ENCODE peak calls at places on chromosomes 6 and 20, in four cellular contexts. One of them, this sample, is unnamed.

GRCh38 chr6:46751658-46752057 is 4.9 kb downstream of the ANKRD66 start:
- DNase-seq in trophoblast cell: no peak
- DNase-seq in H9: no peak
- DNase-seq in IMR-90: no peak
- DNase-seq in this sample: no peak

GRCh38 chr6:91895592-91895991 is 1308.7 kb upstream of the MAP3K7 start:
- DNase-seq in H9: no peak
- DNase-seq in IMR-90: no peak
- DNase-seq in trophoblast cell: no peak
- DNase-seq in this sample: peak

GRCh38 chr6:14786008-14786407 is 459.9 kb upstream of the JARID2 start:
- DNase-seq in IMR-90: no peak
- DNase-seq in H9: no peak
- DNase-seq in trophoblast cell: no peak
- DNase-seq in this sample: no peak

GRCh38 chr6:141925001-141925400 is 207.7 kb upstream of the GJE1 start:
- DNase-seq in IMR-90: peak
- DNase-seq in H9: no peak
- DNase-seq in trophoblast cell: no peak
- DNase-seq in this sample: peak

GRCh38 chr6:52582446-52582845 is 5.6 kb upstream of the TRAM2 start:
- DNase-seq in trophoblast cell: peak
- DNase-seq in IMR-90: no peak
- DNase-seq in H9: no peak
- DNase-seq in this sample: no peak

GRCh38 chr20:54995021-54995420 is 519.6 kb downstream of the DOK5 start:
- DNase-seq in IMR-90: no peak
- DNase-seq in trophoblast cell: no peak
- DNase-seq in H9: peak
- DNase-seq in this sample: no peak

GRCh38 chr6:40727272-40727671 is 140.1 kb upstream of the LRFN2 start:
- DNase-seq in trophoblast cell: no peak
- DNase-seq in IMR-90: no peak
- DNase-seq in H9: peak
- DNase-seq in this sample: no peak

GRCh38 chr20:35432430-35432735 is 5.6 kb downstream of the GDF5 start:
- DNase-seq in H9: no peak
- DNase-seq in IMR-90: no peak
- DNase-seq in trophoblast cell: no peak
- DNase-seq in this sample: no peak

GRCh38 chr6:158853072-158853871 is 34.1 kb upstream of the EZR start:
- DNase-seq in IMR-90: peak
- DNase-seq in H9: peak
- DNase-seq in trophoblast cell: peak
- DNase-seq in this sample: peak

GRCh38 chr6:138499303-138499991 is at the start of gene NHSL1:
- DNase-seq in trophoblast cell: no peak
- DNase-seq in H9: no peak
- DNase-seq in IMR-90: peak
- DNase-seq in this sample: peak

GRCh38 chr6:35731414-35731735 is 5.5 kb upstream of the ARMC12 start:
- DNase-seq in trophoblast cell: peak
- DNase-seq in IMR-90: peak
- DNase-seq in H9: peak
- DNase-seq in this sample: peak

GRCh38 chr6:157831424-157832249 is 8.6 kb downstream of the SNX9 start:
- DNase-seq in H9: peak
- DNase-seq in IMR-90: no peak
- DNase-seq in trophoblast cell: no peak
- DNase-seq in this sample: no peak

GRCh38 chr6:89797317-89797716 is 22.3 kb downstream of the MDN1 start:
- DNase-seq in H9: no peak
- DNase-seq in IMR-90: peak
- DNase-seq in trophoblast cell: no peak
- DNase-seq in this sample: no peak

GRCh38 chr6:89834884-89835792 is 5.5 kb downstream of the CASP8AP2 start:
- DNase-seq in H9: no peak
- DNase-seq in IMR-90: peak
- DNase-seq in trophoblast cell: peak
- DNase-seq in this sample: no peak

GRCh38 chr20:49668181-49668877 is 45.3 kb downstream of the B4GALT5 start:
- DNase-seq in H9: no peak
- DNase-seq in IMR-90: no peak
- DNase-seq in trophoblast cell: no peak
- DNase-seq in this sample: no peak

GRCh38 chr6:149864578-149865535 is 698 bp upstream of the LRP11 start:
- DNase-seq in IMR-90: peak
- DNase-seq in trophoblast cell: peak
- DNase-seq in H9: no peak
- DNase-seq in this sample: peak

GRCh38 chr6:149863846-149864577 is at the start of gene LRP11:
- DNase-seq in trophoblast cell: peak
- DNase-seq in H9: peak
- DNase-seq in IMR-90: peak
- DNase-seq in this sample: peak

GRCh38 chr6:149862901-149863595 is 1.1 kb downstream of the LRP11 start:
- DNase-seq in H9: peak
- DNase-seq in trophoblast cell: peak
- DNase-seq in IMR-90: peak
- DNase-seq in this sample: peak

GRCh38 chr6:149861603-149862423 is 2.3 kb downstream of the LRP11 start:
- DNase-seq in trophoblast cell: no peak
- DNase-seq in H9: no peak
- DNase-seq in IMR-90: peak
- DNase-seq in this sample: peak

GRCh38 chr6:149863596-149863845 is 638 bp downstream of the LRP11 start:
- DNase-seq in H9: no peak
- DNase-seq in IMR-90: no peak
- DNase-seq in trophoblast cell: no peak
- DNase-seq in this sample: no peak
- H3K14ac ChIP-seq in H9: peak
- H3K14ac ChIP-seq in IMR-90: peak
- H3K14ac ChIP-seq in trophoblast cell: no peak
- H3K14ac ChIP-seq in this sample: peak

GRCh38 chr20:33992145-33992922 is 1.4 kb upstream of the RALY start:
- DNase-seq in H9: no peak
- DNase-seq in IMR-90: peak
- DNase-seq in trophoblast cell: peak
- DNase-seq in this sample: no peak

GRCh38 chr20:33994624-33994913 is 858 bp downstream of the RALY start:
- DNase-seq in trophoblast cell: no peak
- DNase-seq in IMR-90: no peak
- DNase-seq in H9: no peak
- DNase-seq in this sample: no peak

GRCh38 chr20:33995053-33995816 is 1.5 kb downstream of the RALY start:
- DNase-seq in IMR-90: no peak
- DNase-seq in H9: no peak
- DNase-seq in trophoblast cell: no peak
- DNase-seq in this sample: peak

GRCh38 chr20:33992923-33993799 is 550 bp upstream of the RALY start:
- DNase-seq in IMR-90: peak
- DNase-seq in trophoblast cell: peak
- DNase-seq in H9: peak
- DNase-seq in this sample: peak

DNA sequence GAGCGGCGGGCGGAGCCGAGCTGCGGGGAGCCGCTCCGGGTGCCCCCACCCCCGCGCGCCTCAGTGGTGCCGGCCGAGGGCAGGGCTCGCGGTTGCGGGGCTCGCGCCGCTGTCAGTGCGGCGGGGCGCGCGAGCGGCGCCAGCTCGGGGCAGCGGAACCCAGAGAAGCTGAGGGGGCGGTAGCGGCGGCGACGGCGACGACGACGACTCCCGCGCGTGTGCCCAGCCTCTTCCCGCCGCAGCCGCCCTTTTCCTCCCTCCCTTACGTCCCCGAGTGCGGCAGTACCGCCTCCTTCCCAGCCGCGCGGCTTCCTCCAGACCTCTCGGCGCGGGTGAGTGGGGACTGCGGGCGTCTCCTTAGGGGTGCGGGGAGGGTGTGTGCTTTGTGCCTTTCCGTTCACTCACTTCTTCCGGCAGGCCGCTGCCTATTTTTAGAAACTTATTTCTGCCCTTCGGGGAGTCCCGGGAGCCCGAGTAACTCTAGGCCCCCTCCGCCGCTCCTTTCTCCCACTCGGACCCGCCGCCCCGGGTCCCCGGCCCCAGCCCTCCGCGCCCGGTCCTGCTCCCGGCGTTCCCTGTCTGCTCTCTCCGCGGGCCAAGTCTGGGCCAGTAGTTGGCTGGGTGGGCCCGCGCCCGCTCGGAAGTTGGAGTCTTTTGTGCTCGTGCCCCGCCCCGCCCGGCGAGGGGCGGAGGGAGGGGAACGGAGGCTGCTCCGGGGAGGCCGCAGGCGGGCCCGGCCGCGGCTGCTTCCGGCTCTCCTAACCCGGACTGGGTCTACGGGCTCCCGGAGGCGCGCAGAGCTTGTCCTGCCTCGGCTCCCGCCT is at the start of gene RALY:
- DNase-seq in H9: peak
- DNase-seq in IMR-90: peak
- DNase-seq in trophoblast cell: peak
- DNase-seq in this sample: peak
- H3K14ac ChIP-seq in H9: peak
- H3K14ac ChIP-seq in IMR-90: peak
- H3K14ac ChIP-seq in trophoblast cell: peak
- H3K14ac ChIP-seq in this sample: peak

GRCh38 chr20:23452776-23453175 is at the start of gene CST11:
- DNase-seq in H9: no peak
- DNase-seq in IMR-90: no peak
- DNase-seq in trophoblast cell: no peak
- DNase-seq in this sample: no peak
- H3K14ac ChIP-seq in H9: no peak
- H3K14ac ChIP-seq in IMR-90: no peak
- H3K14ac ChIP-seq in trophoblast cell: no peak
- H3K14ac ChIP-seq in this sample: no peak

DNA sequence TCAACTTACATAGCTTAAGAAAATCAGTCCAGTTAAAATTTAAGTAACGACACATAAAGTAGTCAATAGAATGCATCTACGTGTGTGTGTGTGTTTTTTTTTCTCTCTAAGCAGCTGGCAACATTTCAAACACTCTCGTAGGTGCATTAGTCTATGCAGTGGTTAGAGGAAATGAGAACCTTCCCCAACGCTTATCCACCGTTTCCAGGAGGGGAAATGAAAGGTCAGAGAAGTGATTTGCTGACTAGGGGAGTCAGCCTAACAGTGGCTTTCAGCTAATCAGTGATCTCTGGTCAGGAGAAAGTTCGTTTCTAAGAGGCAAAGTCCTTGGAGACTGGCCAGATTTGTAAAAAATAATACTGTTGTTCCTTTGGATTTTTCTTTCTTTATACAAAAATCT is 806.6 kb downstream of the C6orf118 start:
- DNase-seq in trophoblast cell: no peak
- DNase-seq in H9: no peak
- DNase-seq in IMR-90: no peak
- DNase-seq in this sample: no peak
- H3K14ac ChIP-seq in trophoblast cell: no peak
- H3K14ac ChIP-seq in H9: no peak
- H3K14ac ChIP-seq in IMR-90: no peak
- H3K14ac ChIP-seq in this sample: no peak

GRCh38 chr6:33894438-33894837 is 90.6 kb upstream of the MLN start:
- DNase-seq in trophoblast cell: no peak
- DNase-seq in H9: no peak
- DNase-seq in IMR-90: no peak
- DNase-seq in this sample: no peak

GRCh38 chr6:33895296-33895695 is 91.5 kb upstream of the MLN start:
- DNase-seq in IMR-90: no peak
- DNase-seq in H9: no peak
- DNase-seq in trophoblast cell: no peak
- DNase-seq in this sample: no peak

GRCh38 chr6:33897193-33897479 is 93.3 kb upstream of the MLN start:
- DNase-seq in IMR-90: no peak
- DNase-seq in H9: no peak
- DNase-seq in trophoblast cell: no peak
- DNase-seq in this sample: no peak

GRCh38 chr6:33895988-33896387 is 92.2 kb upstream of the MLN start:
- DNase-seq in IMR-90: no peak
- DNase-seq in H9: no peak
- DNase-seq in trophoblast cell: no peak
- DNase-seq in this sample: no peak

DNA sequence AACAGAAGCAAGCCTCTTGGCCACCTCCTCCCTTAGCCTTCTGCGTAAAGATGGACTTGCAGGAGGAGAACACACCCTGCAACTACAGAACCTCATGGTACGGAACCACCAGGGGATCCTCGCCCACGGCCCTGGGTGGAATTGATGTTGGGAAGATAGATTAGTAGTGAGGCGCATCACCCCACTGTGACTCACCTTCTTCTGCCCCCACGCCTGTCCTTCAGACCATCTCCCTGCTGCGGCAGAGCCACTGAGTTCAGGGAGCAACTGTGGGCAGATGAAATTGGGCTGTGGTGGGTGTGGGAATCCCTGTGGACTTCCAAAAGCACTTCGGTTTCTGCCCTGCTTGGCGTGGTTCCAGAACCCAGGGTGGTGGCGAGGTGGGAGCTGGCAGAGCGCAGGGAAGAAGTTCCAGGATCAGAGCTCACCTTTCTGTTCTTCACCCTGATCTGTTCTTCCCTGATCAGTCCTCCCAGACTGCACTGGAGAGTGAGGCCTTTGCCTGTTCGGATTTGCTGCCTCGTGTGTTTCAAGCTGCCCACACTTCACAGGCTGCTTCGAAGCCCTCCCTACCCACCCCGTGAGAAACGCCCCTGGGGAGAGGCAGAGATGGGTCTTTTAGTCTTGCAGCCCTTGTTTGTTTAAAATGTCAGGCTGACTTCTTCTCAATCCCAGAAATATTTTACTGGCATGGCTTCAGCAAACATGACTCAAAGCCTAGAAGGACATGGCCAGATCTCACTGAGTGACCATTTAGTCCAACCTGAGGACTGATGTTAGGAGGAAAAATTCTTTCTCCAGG is 92.8 kb upstream of the MLN start:
- DNase-seq in IMR-90: peak
- DNase-seq in trophoblast cell: no peak
- DNase-seq in H9: no peak
- DNase-seq in this sample: no peak
- H3K14ac ChIP-seq in IMR-90: no peak
- H3K14ac ChIP-seq in trophoblast cell: no peak
- H3K14ac ChIP-seq in H9: no peak
- H3K14ac ChIP-seq in this sample: no peak